ENCODE peak calls at places on chromosomes 13 and 19, in six cellular contexts. A is heart right ventricle; P is Karpas-422; T is CD4-positive, CD25-positive, alpha-beta regulatory T cell; F is body of pancreas; G is cardiac muscle cell. I is an unnamed sample.

GRCh38 chr13:45108716-45109706 is 11.3 kb upstream of the GTF2F2 start:
- DNase-seq in A (no peak), P (no peak), T (peak; percentile 22), F (no peak), G (no peak), I (no peak)

GRCh38 chr19:33102893-33103292 is 21.9 kb downstream of the GPATCH1 start:
- DNase-seq in A (no peak), P (no peak), T (no peak), F (no peak), G (no peak), I (no peak)

GRCh38 chr19:661427-662196 is 1.4 kb downstream of the RNF126 start:
- DNase-seq in A (no peak), P (peak; percentile 66), T (peak; percentile 85), F (no peak), G (peak; percentile 12), I (peak; percentile 71)

GRCh38 chr13:30681489-30682242 is 53.7 kb upstream of the ALOX5AP start:
- DNase-seq in A (no peak), P (no peak), T (no peak), F (no peak), G (no peak), I (no peak)

GRCh38 chr13:94305463-94305862 is 174.0 kb downstream of the DCT start:
- DNase-seq in A (no peak), P (no peak), T (no peak), F (no peak), G (no peak), I (no peak)

GRCh38 chr13:36251012-36251411 is 36.7 kb upstream of the SOHLH2 start:
- DNase-seq in A (no peak), P (no peak), T (no peak), F (no peak), G (no peak), I (no peak)

GRCh38 chr13:67966065-67966464 is 735.9 kb upstream of the PCDH9 start:
- DNase-seq in A (no peak), P (no peak), T (no peak), F (no peak), G (no peak), I (no peak)

GRCh38 chr19:15379083-15379995 is at the start of gene AKAP8:
- DNase-seq in A (peak; percentile 99), P (peak; percentile 99), T (peak; percentile 99), F (peak; percentile 98), G (peak; percentile 99), I (peak; percentile 99)

GRCh38 chr19:532578-533484 is 1.3 kb downstream of the CDC34 start:
- DNase-seq in A (peak; percentile 85), P (peak; percentile 67), T (peak; percentile 73), F (peak; percentile 85), G (peak; percentile 65), I (peak; percentile 94)

GRCh38 chr19:17347361-17347760 is 10.0 kb downstream of the GTPBP3 start:
- DNase-seq in A (no peak), P (no peak), T (no peak), F (no peak), G (no peak), I (no peak)

GRCh38 chr13:77300176-77301141 is 26.4 kb downstream of the MYCBP2 start:
- DNase-seq in A (no peak), P (peak; percentile 77), T (no peak), F (no peak), G (no peak), I (no peak)

GRCh38 chr13:52127378-52127777 is 1.5 kb downstream of the NEK5 start:
- DNase-seq in A (no peak), P (no peak), T (no peak), F (no peak), G (no peak), I (no peak)

GRCh38 chr19:58466089-58466759 is 656 bp upstream of the ZNF324 start:
- DNase-seq in A (no peak), P (no peak), T (no peak), F (no peak), G (no peak), I (no peak)

GRCh38 chr19:12137541-12137940 is 2.6 kb downstream of the ZNF20 start:
- DNase-seq in A (no peak), P (peak; percentile 74), T (no peak), F (no peak), G (no peak), I (no peak)

GRCh38 chr13:113207890-113208423 is 512 bp downstream of the PCID2 start:
- DNase-seq in A (peak; percentile 39), P (peak; percentile 62), T (peak; percentile 52), F (peak; percentile 43), G (peak; percentile 60), I (no peak)
- H3K36me3 ChIP-seq in A (no peaks in the 10 kb centered on the region), P (peaks cover 33% of the 10 kb centered on the region), T (peaks cover 13% of the 10 kb centered on the region), F (no peaks in the 10 kb centered on the region), G (peaks cover 3% of the 10 kb centered on the region), I (no peaks in the 10 kb centered on the region)

DNA sequence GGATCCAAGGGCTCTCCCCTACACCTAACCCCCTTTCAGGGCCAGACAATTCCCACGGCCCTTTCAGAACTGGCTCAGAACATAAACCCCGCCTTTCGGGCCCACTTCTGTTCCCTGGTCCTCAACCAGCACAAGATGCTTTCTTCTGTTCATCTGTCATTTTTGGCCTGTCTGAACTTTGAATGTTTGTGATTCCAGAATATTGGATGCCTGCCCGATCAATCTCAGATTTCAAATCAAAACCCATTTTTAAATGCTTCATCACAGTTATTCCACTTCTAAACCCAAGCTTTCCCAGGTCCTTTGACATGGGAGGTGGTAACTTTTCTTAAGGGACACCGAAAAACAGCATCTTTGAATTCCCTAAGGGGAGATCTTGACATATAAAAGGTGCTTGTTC is 167.2 kb downstream of the USP12 start:
- DNase-seq in A (no peak), P (no peak), T (no peak), F (no peak), G (no peak), I (peak; percentile 29)
- H3K36me3 ChIP-seq in A (no peaks in the 10 kb centered on the region), P (no peaks in the 10 kb centered on the region), T (no peaks in the 10 kb centered on the region), F (no peaks in the 10 kb centered on the region), G (no peaks in the 10 kb centered on the region), I (no peaks in the 10 kb centered on the region)

GRCh38 chr19:18393836-18394235 is 3.6 kb downstream of the LRRC25 start:
- DNase-seq in A (no peak), P (no peak), T (no peak), F (no peak), G (no peak), I (no peak)
- H3K36me3 ChIP-seq in A (no peaks in the 10 kb centered on the region), P (no peaks in the 10 kb centered on the region), T (no peaks in the 10 kb centered on the region), F (no peaks in the 10 kb centered on the region), G (no peaks in the 10 kb centered on the region), I (no peaks in the 10 kb centered on the region)

GRCh38 chr19:5690955-5691204 is 785 bp downstream of the RPL36 start:
- DNase-seq in A (no peak), P (no peak), T (no peak), F (no peak), G (no peak), I (no peak)
- H3K36me3 ChIP-seq in A (peaks cover 25% of the 10 kb centered on the region), P (peaks cover 28% of the 10 kb centered on the region), T (peaks cover 35% of the 10 kb centered on the region), F (peaks cover 12% of the 10 kb centered on the region), G (peaks cover 26% of the 10 kb centered on the region), I (peaks cover 40% of the 10 kb centered on the region)

DNA sequence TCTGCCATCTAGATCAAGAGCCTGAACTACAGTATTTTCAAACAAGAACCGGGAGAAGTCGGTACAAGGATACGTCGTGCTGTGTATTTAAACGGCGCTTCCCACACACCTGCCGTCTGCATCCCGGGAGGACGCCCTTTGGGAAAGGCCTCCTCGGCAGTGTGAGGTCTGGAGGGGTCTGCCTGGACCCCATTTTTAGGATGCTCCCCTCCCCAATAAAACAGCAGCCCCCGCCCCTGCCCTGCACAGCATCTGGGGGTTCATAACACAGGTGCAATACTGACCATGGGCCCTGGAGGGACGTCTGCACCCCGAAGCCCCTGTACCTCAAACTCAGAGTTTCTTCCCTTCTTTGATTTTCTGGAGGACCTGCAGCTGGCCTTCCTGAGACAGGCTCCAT is 4.1 kb upstream of the C13orf46 start:
- DNase-seq in A (no peak), P (no peak), T (no peak), F (no peak), G (no peak), I (peak; percentile 47)
- H3K36me3 ChIP-seq in A (no peaks in the 10 kb centered on the region), P (no peaks in the 10 kb centered on the region), T (peaks cover 80% of the 10 kb centered on the region), F (no peaks in the 10 kb centered on the region), G (peaks cover 2% of the 10 kb centered on the region), I (peaks cover 78% of the 10 kb centered on the region)

GRCh38 chr19:2223391-2223790 is 12.7 kb downstream of the PLEKHJ1 start:
- DNase-seq in A (no peak), P (no peak), T (no peak), F (no peak), G (no peak), I (no peak)

GRCh38 chr19:2221918-2222317 is 14.2 kb downstream of the PLEKHJ1 start:
- DNase-seq in A (no peak), P (no peak), T (no peak), F (no peak), G (peak; percentile 12), I (no peak)

GRCh38 chr19:2219726-2220125 is 16.4 kb downstream of the PLEKHJ1 start:
- DNase-seq in A (no peak), P (no peak), T (no peak), F (no peak), G (no peak), I (no peak)

GRCh38 chr19:2223959-2224358 is 12.2 kb downstream of the PLEKHJ1 start:
- DNase-seq in A (no peak), P (peak; percentile 80), T (no peak), F (no peak), G (no peak), I (no peak)

GRCh38 chr19:2221250-2221831 is 14.8 kb downstream of the PLEKHJ1 start:
- DNase-seq in A (no peak), P (no peak), T (no peak), F (no peak), G (no peak), I (no peak)
- H3K36me3 ChIP-seq in A (peaks cover 13% of the 10 kb centered on the region), P (peaks cover 5% of the 10 kb centered on the region), T (peaks cover 16% of the 10 kb centered on the region), F (peaks cover 29% of the 10 kb centered on the region), G (peaks cover 30% of the 10 kb centered on the region), I (peaks cover 94% of the 10 kb centered on the region)

DNA sequence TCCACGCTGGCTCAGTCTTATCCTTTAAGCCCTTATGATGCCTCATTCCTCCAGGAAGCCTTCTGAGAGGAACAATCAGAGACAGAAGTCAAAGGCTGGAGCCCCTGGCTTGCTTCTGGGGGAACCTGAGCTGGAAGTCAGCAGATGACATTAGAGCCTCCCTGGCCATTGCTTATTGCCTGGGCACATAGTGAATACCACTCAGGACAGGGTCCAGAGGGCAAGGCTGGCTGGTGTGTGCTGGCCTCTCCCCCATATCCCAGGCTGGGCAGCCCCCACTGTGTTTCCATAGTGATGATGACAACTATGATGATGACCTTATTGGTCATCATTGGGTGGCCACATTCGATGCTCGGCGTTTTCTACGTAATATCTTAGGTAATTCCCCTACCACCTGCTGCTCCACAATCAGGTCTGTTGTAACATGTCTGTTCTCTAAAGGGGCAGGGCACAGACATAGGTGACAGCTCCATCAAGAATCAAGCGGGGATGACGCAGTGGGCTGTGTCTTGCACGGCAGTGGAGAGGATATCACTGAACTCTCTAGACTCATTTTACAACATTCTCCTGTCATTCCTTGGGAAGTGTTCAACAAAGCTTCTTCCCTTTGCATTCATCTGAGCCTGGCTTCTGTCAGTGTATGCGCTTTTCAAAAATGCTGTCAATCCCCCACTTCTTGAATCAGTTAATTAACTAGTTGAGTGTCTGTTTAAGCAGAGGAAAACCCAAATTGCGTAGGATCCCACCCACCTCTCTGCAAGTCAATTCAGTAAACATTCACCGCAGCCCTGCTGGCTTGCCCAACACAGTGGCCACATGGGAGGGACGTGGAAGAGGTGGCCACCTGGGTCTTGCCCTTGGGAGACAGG is 89.4 kb upstream of the TSHZ3 start:
- DNase-seq in A (no peak), P (no peak), T (no peak), F (no peak), G (no peak), I (no peak)
- H3K36me3 ChIP-seq in A (no peaks in the 10 kb centered on the region), P (no peaks in the 10 kb centered on the region), T (no peaks in the 10 kb centered on the region), F (no peaks in the 10 kb centered on the region), G (no peaks in the 10 kb centered on the region), I (no peaks in the 10 kb centered on the region)

GRCh38 chr19:19305696-19306095 is 14.6 kb downstream of the SUGP1 start:
- DNase-seq in A (no peak), P (no peak), T (no peak), F (no peak), G (no peak), I (no peak)
- H3K36me3 ChIP-seq in A (peaks cover 21% of the 10 kb centered on the region), P (peaks cover 2% of the 10 kb centered on the region), T (peaks cover 87% of the 10 kb centered on the region), F (peaks cover 42% of the 10 kb centered on the region), G (peaks cover 40% of the 10 kb centered on the region), I (peaks cover 37% of the 10 kb centered on the region)